ENCODE peak calls at places on chromosomes 5 and 9, in nine cellular contexts. Q is heart left ventricle; H is A549; L is CD4-positive, alpha-beta T cell; W is HFFc6; E is amniotic epithelial cell; P is stimulated activated CD4-positive, alpha-beta T cell treated with anti-CD3 and anti-CD28 coated beads, Interleukin-1b, Interleukin-23, amount 100 ng/mL, for 24 hours; U is cardiac fibroblast; O is stimulated activated CD8-positive, alpha-beta memory T cell treated with anti-CD3 and anti-CD28 coated beads, Interleukin-4, amount 100 ng/mL, for 48 hours. A is an unnamed sample.

GRCh38 chr9:69085523-69086283 is 50.2 kb downstream of the FXN start:
- DNase-seq in W (no peak), L (no peak), Q (no peak), O (no peak), E (peak), U (peak), H (no peak), P (no peak), A (no peak)

GRCh38 chr5:88172847-88173758 is 95.5 kb downstream of the TMEM161B start:
- DNase-seq in U (no peak), H (no peak), L (no peak), P (no peak), E (no peak), W (no peak), O (no peak), Q (no peak), A (no peak)

GRCh38 chr5:121752149-121752548 is 99.5 kb upstream of the FTMT start:
- DNase-seq in O (no peak), U (no peak), H (no peak), Q (no peak), L (no peak), E (no peak), P (no peak), W (no peak), A (no peak)

GRCh38 chr5:123429993-123430392 is 6.8 kb upstream of the CEP120 start:
- DNase-seq in P (no peak), E (peak), L (no peak), H (no peak), O (no peak), W (peak), Q (no peak), U (peak), A (peak)

GRCh38 chr9:84669293-84670105 is at the start of gene NTRK2:
- DNase-seq in P (no peak), O (peak), W (no peak), H (no peak), Q (peak), U (peak), L (no peak), E (peak), A (no peak)

GRCh38 chr5:82676663-82677062 is 398.5 kb upstream of the RPS23 start:
- DNase-seq in H (no peak), P (peak), U (no peak), L (no peak), O (peak), W (no peak), Q (no peak), E (no peak), A (no peak)

GRCh38 chr5:56388229-56389065 is 155.3 kb upstream of the ANKRD55 start:
- DNase-seq in O (no peak), E (no peak), U (no peak), W (no peak), L (no peak), P (no peak), Q (no peak), H (no peak), A (no peak)

GRCh38 chr9:136923881-136924280 is 20.7 kb downstream of the FBXW5 start:
- DNase-seq in W (no peak), Q (no peak), E (no peak), L (no peak), P (no peak), H (no peak), U (no peak), O (no peak), A (no peak)

GRCh38 chr9:33029106-33029788 is 4.2 kb downstream of the DNAJA1 start:
- DNase-seq in W (no peak), P (no peak), O (no peak), U (peak), E (peak), H (no peak), L (no peak), Q (no peak), A (peak)

GRCh38 chr5:33379757-33380156 is 61.0 kb upstream of the TARS1 start:
- DNase-seq in L (no peak), P (no peak), E (peak), Q (no peak), U (peak), O (no peak), W (no peak), H (no peak), A (no peak)

GRCh38 chr9:34575775-34576592 is 13.5 kb downstream of the CNTFR start:
- DNase-seq in H (no peak), E (no peak), Q (no peak), O (no peak), W (no peak), L (no peak), U (no peak), P (no peak), A (no peak)

GRCh38 chr5:114055810-114056476 is 305.9 kb upstream of the KCNN2 start:
- DNase-seq in U (no peak), W (no peak), O (no peak), Q (peak), L (no peak), H (no peak), P (no peak), E (no peak), A (no peak)

GRCh38 chr5:58235279-58235678 is 224.6 kb downstream of the PLK2 start:
- DNase-seq in O (no peak), Q (no peak), W (no peak), U (peak), P (no peak), E (peak), L (no peak), H (peak), A (no peak)

GRCh38 chr5:172620506-172620905 is 20.6 kb upstream of the NEURL1B start:
- DNase-seq in Q (no peak), O (no peak), W (no peak), L (no peak), U (no peak), E (no peak), P (no peak), H (no peak), A (no peak)

GRCh38 chr9:109914280-109915027 is 134.5 kb downstream of the PALM2AKAP2 start:
- DNase-seq in L (no peak), E (peak), U (peak), Q (no peak), W (peak), O (no peak), H (no peak), P (no peak), A (no peak)

GRCh38 chr9:124794902-124795491 is 18.1 kb downstream of the OLFML2A start:
- DNase-seq in P (no peak), U (no peak), H (no peak), Q (no peak), L (no peak), O (no peak), W (no peak), E (no peak), A (no peak)

GRCh38 chr9:134063876-134064450 is 3.9 kb downstream of the BRD3 start:
- DNase-seq in L (no peak), P (no peak), U (no peak), W (no peak), H (no peak), Q (no peak), E (no peak), O (no peak), A (no peak)

GRCh38 chr5:35229076-35230042 is 928 bp downstream of the PRLR start:
- DNase-seq in W (no peak), P (no peak), L (no peak), E (peak), O (peak), U (no peak), Q (no peak), H (no peak), A (no peak)

GRCh38 chr9:126626117-126627022 is 12.6 kb downstream of the LMX1B start:
- DNase-seq in U (no peak), L (no peak), O (no peak), Q (no peak), H (no peak), E (no peak), P (no peak), W (no peak), A (no peak)

GRCh38 chr5:142063878-142064331 is 44.7 kb upstream of the NDFIP1 start:
- DNase-seq in P (no peak), Q (peak), U (peak), E (peak), L (no peak), O (peak), H (no peak), W (peak), A (no peak)

GRCh38 chr5:88092938-88093635 is 175.6 kb downstream of the TMEM161B start:
- DNase-seq in H (no peak), L (no peak), E (no peak), P (no peak), U (no peak), O (no peak), Q (no peak), W (no peak), A (no peak)